ENCODE peak calls at places on chromosome 11, in nine cellular contexts. V is NCI-H1417, I is K562, Q is A172, F is Kasumi-1, J is occipital lobe, D is activated T-cell treated with anti-CD3 and anti-CD28 coated beads for 1 hour, Z is Karpas-422, M is AG04450. S is an unnamed sample.

GRCh38 chr11:2802389-2803185 is 83.0 kb downstream of the CDKN1C start:
- DNase-seq in V (no peak), I (no peak), Q (no peak), F (no peak), J (no peak), D (no peak), Z (no peak), M (no peak), S (peak)

GRCh38 chr11:63944987-63945386 is 6.2 kb downstream of the NAA40 start:
- DNase-seq in V (no peak), I (no peak), Q (no peak), F (no peak), J (no peak), D (no peak), Z (no peak), M (no peak), S (no peak)

GRCh38 chr11:60169264-60169915 is 13.5 kb downstream of the MS4A6A start:
- DNase-seq in V (peak), I (no peak), Q (peak), F (peak), J (no peak), D (no peak), Z (peak), M (no peak), S (no peak)

GRCh38 chr11:65655570-65656332 is 7.0 kb downstream of the RELA start:
- DNase-seq in V (no peak), I (no peak), Q (no peak), F (no peak), J (no peak), D (no peak), Z (no peak), M (no peak), S (no peak)

GRCh38 chr11:23931443-23931842 is 565.4 kb upstream of the LUZP2 start:
- DNase-seq in V (no peak), I (no peak), Q (no peak), F (no peak), J (no peak), D (no peak), Z (no peak), M (no peak), S (no peak)

GRCh38 chr11:76216536-76217326 is 10.4 kb upstream of the WNT11 start:
- DNase-seq in V (no peak), I (no peak), Q (no peak), F (no peak), J (no peak), D (no peak), Z (no peak), M (no peak), S (no peak)

GRCh38 chr11:78000193-78000592 is 5.7 kb upstream of the INTS4 start:
- DNase-seq in V (peak), I (peak), Q (peak), F (peak), J (no peak), D (peak), Z (peak), M (peak), S (no peak)

GRCh38 chr11:45176996-45177395 is 30.6 kb downstream of the PRDM11 start:
- DNase-seq in V (peak), I (no peak), Q (no peak), F (no peak), J (no peak), D (no peak), Z (no peak), M (no peak), S (no peak)

GRCh38 chr11:2825886-2826678 is 59.5 kb downstream of the CDKN1C start:
- DNase-seq in V (no peak), I (no peak), Q (peak), F (peak), J (no peak), D (no peak), Z (no peak), M (peak), S (peak)

GRCh38 chr11:3710485-3711259 is 39.5 kb upstream of the CHRNA10 start:
- DNase-seq in V (no peak), I (no peak), Q (no peak), F (no peak), J (no peak), D (no peak), Z (no peak), M (no peak), S (no peak)